ENCODE peak calls at places on chromosome 16, in ten cellular contexts. X, V, S, Q, B, O, Z, U, A and M are unnamed samples.

GRCh38 chr16:2295056-2295798 is 27.3 kb upstream of the RNPS1 start:
- DNase-seq in Q (no peak), O (no peak), X (no peak), V (no peak), U (no peak), Z (no peak), S (no peak), B (no peak), A (no peak), M (peak)

GRCh38 chr16:67451061-67451703 is 20.3 kb downstream of the HSD11B2 start:
- DNase-seq in Q (no peak), S (no peak), Z (no peak), B (no peak), A (no peak), U (no peak), V (no peak), X (no peak), O (no peak), M (no peak)

GRCh38 chr16:64144612-64145011 is 977.3 kb downstream of the CDH11 start:
- DNase-seq in U (no peak), B (no peak), V (no peak), Q (no peak), S (no peak), O (no peak), X (no peak), A (peak), Z (no peak), M (no peak)

GRCh38 chr16:28010671-28011070 is 52.8 kb downstream of the GSG1L start:
- DNase-seq in O (peak), B (no peak), X (no peak), Z (peak), A (no peak), S (no peak), V (peak), U (no peak), Q (no peak), M (no peak)

GRCh38 chr16:65069090-65069489 is 52.8 kb downstream of the CDH11 start:
- DNase-seq in X (peak), B (no peak), O (peak), Q (no peak), A (peak), S (no peak), U (no peak), Z (peak), V (peak), M (no peak)

GRCh38 chr16:56589141-56590039 is at the start of gene MT3:
- DNase-seq in O (no peak), U (peak), B (no peak), Z (no peak), S (peak), V (no peak), X (no peak), A (peak), Q (peak), M (no peak)

GRCh38 chr16:3065742-3066439 is 451 bp downstream of the IL32 start:
- DNase-seq in V (no peak), B (no peak), O (no peak), S (no peak), Q (no peak), Z (no peak), X (no peak), A (no peak), U (no peak), M (no peak)

GRCh38 chr16:25014500-25015147 is 545 bp downstream of the ARHGAP17 start:
- DNase-seq in Z (peak), O (peak), Q (peak), U (peak), B (peak), V (peak), X (peak), S (peak), A (peak), M (no peak)

GRCh38 chr16:6905601-6906000 is 427.0 kb upstream of the RBFOX1 start:
- DNase-seq in B (no peak), X (no peak), Q (no peak), V (no peak), O (no peak), Z (no peak), A (no peak), U (no peak), S (no peak), M (no peak)

GRCh38 chr16:89145406-89146161 is 26.0 kb upstream of the CDH15 start:
- DNase-seq in Q (peak), U (no peak), Z (no peak), X (no peak), V (no peak), A (no peak), B (no peak), S (no peak), O (no peak), M (no peak)

GRCh38 chr16:8679156-8679555 is 4.7 kb downstream of the ABAT start:
- DNase-seq in V (no peak), O (no peak), B (no peak), A (no peak), S (no peak), U (no peak), Z (no peak), X (no peak), Q (no peak), M (no peak)

GRCh38 chr16:58026139-58026704 is 668 bp downstream of the MMP15 start:
- DNase-seq in V (peak), U (peak), A (peak), Q (peak), S (peak), X (peak), O (peak), Z (peak), B (peak), M (no peak)

GRCh38 chr16:89507219-89507833 is 877 bp upstream of the SPG7 start:
- DNase-seq in V (no peak), A (no peak), Z (no peak), X (no peak), U (no peak), S (no peak), Q (no peak), O (no peak), B (peak), M (no peak)

GRCh38 chr16:27951752-27952151 is 111.8 kb downstream of the GSG1L start:
- DNase-seq in S (no peak), Z (no peak), Q (no peak), O (no peak), A (peak), U (no peak), B (no peak), V (peak), X (no peak), M (no peak)

GRCh38 chr16:66150691-66151090 is 215.8 kb upstream of the CDH5 start:
- DNase-seq in B (no peak), U (no peak), Z (peak), V (peak), Q (no peak), O (no peak), S (no peak), X (peak), A (peak), M (peak)

GRCh38 chr16:6889106-6889505 is 443.5 kb upstream of the RBFOX1 start:
- DNase-seq in O (no peak), V (no peak), S (no peak), Q (no peak), B (no peak), X (no peak), U (no peak), Z (no peak), A (no peak), M (no peak)

GRCh38 chr16:84166796-84167695 is 19.8 kb downstream of the TAF1C start:
- DNase-seq in V (no peak), U (peak), B (no peak), Z (no peak), X (no peak), O (no peak), A (no peak), Q (no peak), S (no peak), M (no peak)

GRCh38 chr16:83953796-83954576 is 946 bp downstream of the OSGIN1 start:
- DNase-seq in O (peak), A (peak), S (peak), B (no peak), Z (peak), V (peak), Q (no peak), U (peak), X (peak), M (peak)

GRCh38 chr16:50274771-50275415 is 8.5 kb downstream of the ADCY7 start:
- DNase-seq in V (no peak), U (no peak), S (no peak), O (no peak), A (no peak), X (no peak), Z (no peak), B (no peak), Q (peak), M (no peak)
- H3K4me3 ChIP-seq in V (no peak), U (no peak), S (no peak), O (no peak), A (no peak), X (no peak), Z (no peak), B (peak), Q (no peak), M (peak)

DNA sequence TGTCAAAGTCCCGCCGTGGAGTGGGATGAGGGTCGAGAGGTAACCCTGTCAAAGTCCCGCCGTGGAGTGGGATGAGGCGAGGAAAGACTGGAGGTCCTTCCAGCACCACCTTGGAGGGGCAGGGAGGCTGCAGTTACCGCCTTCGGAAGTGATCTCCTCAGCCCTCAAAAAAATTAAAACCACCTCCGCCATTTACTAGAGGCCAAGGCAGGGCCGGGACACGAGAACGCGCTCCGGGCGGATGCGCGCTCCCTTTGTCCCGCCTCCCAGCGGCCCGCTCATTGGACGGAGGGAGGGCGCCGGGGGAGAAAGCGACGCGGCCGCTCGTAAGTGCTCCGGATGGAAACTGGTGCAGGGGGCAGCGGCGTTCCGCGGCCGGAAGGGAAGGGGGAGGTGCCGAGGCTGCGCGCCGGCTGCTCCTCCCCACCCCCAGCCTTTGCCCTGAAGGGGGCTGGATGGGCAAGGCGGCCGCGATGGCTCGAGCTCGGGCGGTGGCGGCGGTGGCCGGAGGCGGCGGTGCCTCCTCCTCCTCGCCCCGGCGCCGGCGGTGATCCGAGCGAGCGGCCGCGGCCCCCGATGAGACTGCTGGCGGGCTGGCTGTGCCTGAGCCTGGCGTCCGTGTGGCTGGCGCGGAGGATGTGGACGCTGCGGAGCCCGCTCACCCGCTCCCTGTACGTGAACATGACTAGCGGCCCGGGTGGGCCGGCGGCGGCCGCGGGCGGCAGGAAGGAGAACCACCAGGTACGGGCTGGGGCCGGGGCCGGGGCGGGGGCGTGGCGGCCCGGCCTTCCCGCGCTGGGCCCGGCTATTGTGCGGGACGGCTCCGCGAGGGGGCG is at the start of gene METTL9:
- DNase-seq in Z (peak), Q (peak), V (peak), X (peak), U (peak), S (peak), O (peak), A (peak), B (peak), M (peak)
- H3K4me3 ChIP-seq in Z (peak), Q (peak), V (peak), X (peak), U (peak), S (peak), O (peak), A (peak), B (peak), M (peak)

GRCh38 chr16:19415461-19415860 is 2.2 kb upstream of the TMC5 start:
- DNase-seq in V (no peak), B (peak), U (no peak), A (no peak), Z (no peak), S (peak), Q (no peak), X (no peak), O (no peak), M (no peak)

GRCh38 chr16:19419691-19420060 is 2.0 kb downstream of the TMC5 start:
- DNase-seq in U (no peak), Z (no peak), O (no peak), A (peak), V (peak), S (no peak), B (peak), X (no peak), Q (no peak), M (no peak)

GRCh38 chr16:19418200-19418599 is 517 bp downstream of the TMC5 start:
- DNase-seq in Q (no peak), S (no peak), B (no peak), V (no peak), U (no peak), X (no peak), A (no peak), Z (no peak), O (no peak), M (no peak)

GRCh38 chr16:19415918-19416317 is 1.8 kb upstream of the TMC5 start:
- DNase-seq in B (no peak), V (no peak), S (no peak), Q (no peak), U (no peak), A (no peak), X (no peak), O (no peak), Z (no peak), M (no peak)

GRCh38 chr16:19417640-19418039 is at the start of gene TMC5:
- DNase-seq in U (no peak), S (no peak), A (no peak), B (peak), Q (no peak), V (no peak), Z (no peak), X (no peak), O (no peak), M (no peak)
- H3K4me3 ChIP-seq in U (no peak), S (no peak), A (no peak), B (peak), Q (no peak), V (no peak), Z (no peak), X (no peak), O (no peak), M (no peak)

GRCh38 chr16:85901110-85901509 is 2.1 kb downstream of the IRF8 start:
- DNase-seq in X (no peak), Z (no peak), V (no peak), B (no peak), A (no peak), U (no peak), S (no peak), O (no peak), Q (no peak), M (no peak)
- H3K4me3 ChIP-seq in X (no peak), Z (no peak), V (no peak), B (no peak), A (no peak), U (no peak), S (no peak), O (no peak), Q (no peak), M (no peak)

DNA sequence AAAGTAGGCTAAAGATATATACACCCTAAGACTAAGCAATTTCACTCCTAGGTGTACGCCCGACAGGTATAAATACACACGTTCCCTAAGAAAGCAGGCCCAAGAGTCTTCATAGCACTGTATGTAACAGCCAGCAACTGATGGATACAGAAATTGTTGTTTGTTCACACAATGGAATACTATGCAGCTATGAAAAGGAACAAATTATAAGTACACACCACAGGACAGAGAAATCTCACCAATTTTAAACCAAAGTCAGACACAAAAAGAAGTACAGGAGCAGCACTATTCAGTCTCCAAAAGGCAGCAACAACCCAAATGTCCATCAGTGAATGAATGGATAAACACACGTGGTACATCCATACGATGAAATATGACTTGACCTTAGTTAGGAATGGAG is 106.1 kb downstream of the LITAF start:
- DNase-seq in O (no peak), Z (no peak), S (no peak), A (no peak), V (no peak), B (no peak), U (no peak), X (no peak), Q (no peak), M (no peak)
- H3K4me3 ChIP-seq in O (no peak), Z (no peak), S (no peak), A (no peak), V (no peak), B (no peak), U (no peak), X (no peak), Q (no peak), M (no peak)